ENCODE peak calls at places on chromosomes 16 and 17, in seven cellular contexts. One of them, this sample, is unnamed.

GRCh38 chr16:30054959-30055553 is 10.5 kb upstream of the ALDOA start:
- DNase-seq in mesendoderm: peak
- DNase-seq in neuronal stem cell: no peak
- DNase-seq in mesenchymal stem cell: peak
- DNase-seq in trophoblast cell: peak
- DNase-seq in IMR-90: no peak
- DNase-seq in H9: peak
- DNase-seq in this sample: no peak

GRCh38 chr16:85601730-85602401 is 11.3 kb upstream of the GSE1 start:
- DNase-seq in mesendoderm: peak
- DNase-seq in neuronal stem cell: no peak
- DNase-seq in mesenchymal stem cell: peak
- DNase-seq in trophoblast cell: peak
- DNase-seq in IMR-90: peak
- DNase-seq in H9: no peak
- DNase-seq in this sample: peak

GRCh38 chr16:75402174-75402820 is 31.0 kb downstream of the CFDP1 start:
- DNase-seq in mesendoderm: peak
- DNase-seq in neuronal stem cell: no peak
- DNase-seq in mesenchymal stem cell: peak
- DNase-seq in trophoblast cell: peak
- DNase-seq in IMR-90: peak
- DNase-seq in H9: no peak
- DNase-seq in this sample: no peak

GRCh38 chr16:78962457-78962929 is 638.0 kb downstream of the MAF start:
- DNase-seq in mesendoderm: no peak
- DNase-seq in neuronal stem cell: no peak
- DNase-seq in mesenchymal stem cell: no peak
- DNase-seq in trophoblast cell: no peak
- DNase-seq in IMR-90: no peak
- DNase-seq in H9: no peak
- DNase-seq in this sample: no peak

GRCh38 chr16:53131363-53132071 is 76.7 kb downstream of the CHD9 start:
- DNase-seq in mesendoderm: peak
- DNase-seq in neuronal stem cell: no peak
- DNase-seq in mesenchymal stem cell: peak
- DNase-seq in trophoblast cell: peak
- DNase-seq in IMR-90: peak
- DNase-seq in H9: peak
- DNase-seq in this sample: peak

GRCh38 chr17:66248285-66248684 is 19.1 kb upstream of the APOH start:
- DNase-seq in mesendoderm: no peak
- DNase-seq in neuronal stem cell: no peak
- DNase-seq in mesenchymal stem cell: no peak
- DNase-seq in trophoblast cell: no peak
- DNase-seq in IMR-90: no peak
- DNase-seq in H9: no peak
- DNase-seq in this sample: no peak

GRCh38 chr17:8013731-8014557 is 11.5 kb downstream of the GUCY2D start:
- DNase-seq in mesendoderm: no peak
- DNase-seq in neuronal stem cell: no peak
- DNase-seq in mesenchymal stem cell: no peak
- DNase-seq in trophoblast cell: no peak
- DNase-seq in IMR-90: no peak
- DNase-seq in H9: no peak
- DNase-seq in this sample: no peak

GRCh38 chr17:4247981-4248388 is 15.8 kb downstream of the ANKFY1 start:
- DNase-seq in mesendoderm: peak
- DNase-seq in neuronal stem cell: no peak
- DNase-seq in mesenchymal stem cell: no peak
- DNase-seq in trophoblast cell: peak
- DNase-seq in IMR-90: no peak
- DNase-seq in H9: peak
- DNase-seq in this sample: no peak

GRCh38 chr17:49861150-49861884 is 13.4 kb upstream of the TAC4 start:
- DNase-seq in mesendoderm: peak
- DNase-seq in neuronal stem cell: peak
- DNase-seq in mesenchymal stem cell: peak
- DNase-seq in trophoblast cell: peak
- DNase-seq in IMR-90: peak
- DNase-seq in H9: peak
- DNase-seq in this sample: peak

GRCh38 chr17:21213491-21214014 is 408 bp downstream of the TMEM11 start:
- DNase-seq in mesendoderm: no peak
- DNase-seq in neuronal stem cell: no peak
- DNase-seq in mesenchymal stem cell: no peak
- DNase-seq in trophoblast cell: peak
- DNase-seq in IMR-90: no peak
- DNase-seq in H9: no peak
- DNase-seq in this sample: no peak

GRCh38 chr16:15523092-15523541 is 88.7 kb downstream of the BMERB1 start:
- DNase-seq in mesendoderm: peak
- DNase-seq in neuronal stem cell: no peak
- DNase-seq in mesenchymal stem cell: no peak
- DNase-seq in trophoblast cell: no peak
- DNase-seq in IMR-90: no peak
- DNase-seq in H9: no peak
- DNase-seq in this sample: no peak

GRCh38 chr17:28746611-28747045 is 2.8 kb downstream of the TRAF4 start:
- DNase-seq in mesendoderm: peak
- DNase-seq in neuronal stem cell: no peak
- DNase-seq in mesenchymal stem cell: no peak
- DNase-seq in trophoblast cell: peak
- DNase-seq in IMR-90: no peak
- DNase-seq in H9: peak
- DNase-seq in this sample: peak

GRCh38 chr17:35022536-35023063 is 40.9 kb downstream of the RFFL start:
- DNase-seq in mesendoderm: peak
- DNase-seq in neuronal stem cell: no peak
- DNase-seq in mesenchymal stem cell: peak
- DNase-seq in trophoblast cell: no peak
- DNase-seq in IMR-90: peak
- DNase-seq in H9: no peak
- DNase-seq in this sample: no peak

GRCh38 chr17:31581022-31581483 is 189.6 kb downstream of the RAB11FIP4 start:
- DNase-seq in mesendoderm: no peak
- DNase-seq in neuronal stem cell: no peak
- DNase-seq in mesenchymal stem cell: peak
- DNase-seq in trophoblast cell: no peak
- DNase-seq in IMR-90: peak
- DNase-seq in H9: peak
- DNase-seq in this sample: no peak

GRCh38 chr16:1042776-1043349 is 29.7 kb upstream of the SSTR5 start:
- DNase-seq in mesendoderm: no peak
- DNase-seq in neuronal stem cell: no peak
- DNase-seq in mesenchymal stem cell: no peak
- DNase-seq in trophoblast cell: peak
- DNase-seq in IMR-90: no peak
- DNase-seq in H9: no peak
- DNase-seq in this sample: no peak

GRCh38 chr17:47423406-47424295 is 99.9 kb downstream of the EFCAB13 start:
- DNase-seq in mesendoderm: peak
- DNase-seq in neuronal stem cell: no peak
- DNase-seq in mesenchymal stem cell: peak
- DNase-seq in trophoblast cell: peak
- DNase-seq in IMR-90: no peak
- DNase-seq in H9: peak
- DNase-seq in this sample: peak

GRCh38 chr17:51947160-51947559 is 211.4 kb downstream of the CA10 start:
- DNase-seq in mesendoderm: no peak
- DNase-seq in neuronal stem cell: no peak
- DNase-seq in mesenchymal stem cell: no peak
- DNase-seq in trophoblast cell: no peak
- DNase-seq in IMR-90: no peak
- DNase-seq in H9: no peak
- DNase-seq in this sample: no peak

GRCh38 chr16:53865492-53865863 is 161.5 kb downstream of the FTO start:
- DNase-seq in mesendoderm: peak
- DNase-seq in neuronal stem cell: no peak
- DNase-seq in mesenchymal stem cell: peak
- DNase-seq in trophoblast cell: no peak
- DNase-seq in IMR-90: no peak
- DNase-seq in H9: no peak
- DNase-seq in this sample: peak

GRCh38 chr17:19327039-19327776 is 35.3 kb downstream of the B9D1 start:
- DNase-seq in mesendoderm: no peak
- DNase-seq in neuronal stem cell: no peak
- DNase-seq in mesenchymal stem cell: peak
- DNase-seq in trophoblast cell: peak
- DNase-seq in IMR-90: peak
- DNase-seq in H9: no peak
- DNase-seq in this sample: no peak

DNA sequence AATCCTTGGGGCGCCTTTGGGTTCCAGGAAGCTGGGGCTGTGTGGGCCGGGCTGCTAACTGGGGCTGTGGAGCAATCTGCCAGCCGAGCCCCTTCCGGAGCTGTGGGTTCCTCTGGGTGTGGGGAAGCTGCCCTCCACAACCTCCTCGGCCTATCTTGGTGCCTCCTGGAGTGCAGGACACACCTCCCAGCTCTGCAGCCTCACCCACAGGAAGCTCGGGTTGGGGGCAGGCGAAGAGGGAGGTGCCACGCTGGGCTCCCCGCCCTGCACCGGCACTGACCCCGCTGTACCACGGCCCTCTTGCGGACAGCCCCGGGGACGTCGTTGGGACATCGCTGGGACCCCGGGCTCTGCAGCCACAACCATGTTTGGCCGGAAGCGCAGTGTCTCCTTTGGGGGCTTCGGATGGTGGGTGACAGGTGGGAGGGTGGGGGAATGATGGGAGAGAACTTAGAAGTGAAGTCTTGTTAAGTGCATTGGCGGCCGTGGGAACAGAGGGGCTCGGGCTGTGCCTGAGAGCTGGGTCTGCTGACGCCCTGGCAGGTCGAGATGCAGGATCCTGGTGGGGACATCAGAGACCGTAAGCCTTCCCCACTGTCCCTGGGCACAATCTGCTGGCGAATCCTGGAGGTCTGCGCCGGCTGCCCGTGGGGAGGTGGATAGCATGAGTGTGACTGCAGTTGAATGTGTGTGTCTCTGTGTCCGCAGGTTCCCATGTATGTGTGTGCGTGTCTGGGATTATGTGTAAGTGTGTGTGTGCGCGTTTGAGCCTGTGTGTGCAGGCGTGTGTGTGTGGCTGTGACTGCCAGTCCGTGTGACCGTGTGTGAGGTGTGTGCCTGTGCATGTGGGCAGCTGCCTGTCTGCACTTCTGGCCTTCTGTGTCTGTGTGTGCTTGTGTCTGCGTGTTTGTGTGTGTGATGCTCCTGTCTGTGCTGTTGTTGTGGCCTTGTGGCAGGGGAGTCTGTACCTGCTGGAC is at the start of gene RAP1GAP2:
- DNase-seq in mesendoderm: no peak
- DNase-seq in neuronal stem cell: no peak
- DNase-seq in mesenchymal stem cell: no peak
- DNase-seq in trophoblast cell: no peak
- DNase-seq in IMR-90: no peak
- DNase-seq in H9: no peak
- DNase-seq in this sample: no peak
- H3K23ac ChIP-seq in mesendoderm: no peak
- H3K23ac ChIP-seq in neuronal stem cell: peak
- H3K23ac ChIP-seq in mesenchymal stem cell: no peak
- H3K23ac ChIP-seq in trophoblast cell: peak
- H3K23ac ChIP-seq in IMR-90: no peak
- H3K23ac ChIP-seq in H9: peak
- H3K23ac ChIP-seq in this sample: no peak

GRCh38 chr17:75524971-75525805 is at the start of gene LLGL2:
- DNase-seq in mesendoderm: peak
- DNase-seq in neuronal stem cell: peak
- DNase-seq in mesenchymal stem cell: peak
- DNase-seq in trophoblast cell: peak
- DNase-seq in IMR-90: peak
- DNase-seq in H9: peak
- DNase-seq in this sample: peak

GRCh38 chr17:75521951-75522727 is 3.4 kb upstream of the LLGL2 start:
- DNase-seq in mesendoderm: no peak
- DNase-seq in neuronal stem cell: no peak
- DNase-seq in mesenchymal stem cell: peak
- DNase-seq in trophoblast cell: no peak
- DNase-seq in IMR-90: peak
- DNase-seq in H9: no peak
- DNase-seq in this sample: no peak

GRCh38 chr17:75525806-75526554 is 483 bp downstream of the LLGL2 start:
- DNase-seq in mesendoderm: peak
- DNase-seq in neuronal stem cell: peak
- DNase-seq in mesenchymal stem cell: peak
- DNase-seq in trophoblast cell: no peak
- DNase-seq in IMR-90: no peak
- DNase-seq in H9: peak
- DNase-seq in this sample: no peak

GRCh38 chr17:75523647-75524046 is 1.9 kb upstream of the LLGL2 start:
- DNase-seq in mesendoderm: no peak
- DNase-seq in neuronal stem cell: no peak
- DNase-seq in mesenchymal stem cell: no peak
- DNase-seq in trophoblast cell: no peak
- DNase-seq in IMR-90: no peak
- DNase-seq in H9: no peak
- DNase-seq in this sample: no peak

GRCh38 chr17:75524269-75524970 is 1.1 kb upstream of the LLGL2 start:
- DNase-seq in mesendoderm: no peak
- DNase-seq in neuronal stem cell: no peak
- DNase-seq in mesenchymal stem cell: peak
- DNase-seq in trophoblast cell: no peak
- DNase-seq in IMR-90: no peak
- DNase-seq in H9: no peak
- DNase-seq in this sample: no peak
- H3K27ac ChIP-seq in mesendoderm: no peak
- H3K27ac ChIP-seq in neuronal stem cell: no peak
- H3K27ac ChIP-seq in mesenchymal stem cell: no peak
- H3K27ac ChIP-seq in trophoblast cell: no peak
- H3K27ac ChIP-seq in IMR-90: no peak
- H3K27ac ChIP-seq in H9: no peak
- H3K27ac ChIP-seq in this sample: no peak

GRCh38 chr17:57639381-57639780 is 105.7 kb downstream of the CCDC182 start:
- DNase-seq in mesendoderm: no peak
- DNase-seq in neuronal stem cell: no peak
- DNase-seq in mesenchymal stem cell: no peak
- DNase-seq in trophoblast cell: no peak
- DNase-seq in IMR-90: no peak
- DNase-seq in H9: no peak
- DNase-seq in this sample: no peak
- H3K23ac ChIP-seq in mesendoderm: no peak
- H3K23ac ChIP-seq in neuronal stem cell: no peak
- H3K23ac ChIP-seq in mesenchymal stem cell: no peak
- H3K23ac ChIP-seq in trophoblast cell: no peak
- H3K23ac ChIP-seq in IMR-90: no peak
- H3K23ac ChIP-seq in H9: no peak
- H3K23ac ChIP-seq in this sample: no peak

GRCh38 chr17:2384439-2385127 is 16.3 kb downstream of the MNT start:
- DNase-seq in mesendoderm: no peak
- DNase-seq in neuronal stem cell: no peak
- DNase-seq in mesenchymal stem cell: no peak
- DNase-seq in trophoblast cell: no peak
- DNase-seq in IMR-90: no peak
- DNase-seq in H9: no peak
- DNase-seq in this sample: no peak
- H3K27ac ChIP-seq in mesendoderm: no peak
- H3K27ac ChIP-seq in neuronal stem cell: peak
- H3K27ac ChIP-seq in mesenchymal stem cell: no peak
- H3K27ac ChIP-seq in trophoblast cell: peak
- H3K27ac ChIP-seq in IMR-90: no peak
- H3K27ac ChIP-seq in H9: no peak
- H3K27ac ChIP-seq in this sample: no peak

GRCh38 chr17:6554336-6554735 is 2.0 kb downstream of the PITPNM3 start:
- DNase-seq in mesendoderm: no peak
- DNase-seq in neuronal stem cell: no peak
- DNase-seq in mesenchymal stem cell: no peak
- DNase-seq in trophoblast cell: no peak
- DNase-seq in IMR-90: no peak
- DNase-seq in H9: no peak
- DNase-seq in this sample: no peak
- H3K23ac ChIP-seq in mesendoderm: no peak
- H3K23ac ChIP-seq in neuronal stem cell: no peak
- H3K23ac ChIP-seq in mesenchymal stem cell: no peak
- H3K23ac ChIP-seq in trophoblast cell: no peak
- H3K23ac ChIP-seq in IMR-90: no peak
- H3K23ac ChIP-seq in H9: no peak
- H3K23ac ChIP-seq in this sample: no peak

This sample was measured in H1.